ENCODE peak calls at places on chromosomes 6 and 20, in eight cellular contexts. J is T-helper 1 cell, P is mucosa of gallbladder, X is Calu3, E is astrocyte of the cerebellum, O is NCI-H1694 treated with DMSO at 0.1 percent for 48 hours, U is ACHN, H is sciatic nerve. K is an unnamed sample.

GRCh38 chr6:152099816-152100618 is 292.5 kb downstream of the ESR1 start:
- DNase-seq in J (no peak), P (no peak), X (no peak), E (no peak), O (no peak), U (no peak), H (no peak), K (no peak)

GRCh38 chr20:16761305-16761829 is 13.2 kb downstream of the OTOR start:
- DNase-seq in J (no peak), P (peak; percentile 59), X (peak; percentile 13), E (peak; percentile 65), O (peak; percentile 73), U (peak; percentile 58), H (peak; percentile 62), K (peak; percentile 27)

GRCh38 chr6:10759884-10760329 is 12.3 kb downstream of the TMEM14B start:
- DNase-seq in J (no peak), P (peak; percentile 30), X (peak; percentile 57), E (peak; percentile 26), O (no peak), U (peak; percentile 89), H (no peak), K (peak; percentile 93)

GRCh38 chr6:151096255-151096612 is 143.5 kb upstream of the AKAP12 start:
- DNase-seq in J (no peak), P (no peak), X (no peak), E (no peak), O (no peak), U (no peak), H (no peak), K (no peak)

GRCh38 chr6:18245642-18246041 is 18.7 kb downstream of the DEK start:
- DNase-seq in J (no peak), P (no peak), X (no peak), E (no peak), O (no peak), U (no peak), H (no peak), K (no peak)

GRCh38 chr6:125986956-125987617 is 747 bp downstream of the TRMT11 start:
- DNase-seq in J (no peak), P (no peak), X (no peak), E (no peak), O (no peak), U (peak; percentile 29), H (no peak), K (no peak)

GRCh38 chr6:140462495-140463311 is 1088.3 kb upstream of the CITED2 start:
- DNase-seq in J (no peak), P (peak; percentile 29), X (peak; percentile 10), E (no peak), O (no peak), U (no peak), H (no peak), K (no peak)

GRCh38 chr6:140490086-140490485 is 1115.6 kb upstream of the CITED2 start:
- DNase-seq in J (no peak), P (no peak), X (no peak), E (no peak), O (no peak), U (no peak), H (no peak), K (no peak)